ENCODE peak calls at places on chromosomes 6 and 20, in five cellular contexts. One of them, this sample, is unnamed.
A peak's percentile ranks its signal among the peaks of the same experiment; 100 is the strongest.

GRCh38 chr6:37257634-37258404 is at the start of the genes TBC1D22B and TMEM217:
- DNase-seq in activated T-cell treated with anti-CD3 and anti-CD28 coated beads for 1 hour: peak; percentile 89
- DNase-seq in lower lobe of right lung: peak; percentile 97
- DNase-seq in T1000: peak; percentile 90
- DNase-seq in islet precursor cell: peak; percentile 99
- DNase-seq in this sample: peak; percentile 91

GRCh38 chr6:83609248-83609647 is 96.9 kb downstream of the PRSS35 start:
- DNase-seq in activated T-cell treated with anti-CD3 and anti-CD28 coated beads for 1 hour: no peak
- DNase-seq in T1000: no peak
- DNase-seq in lower lobe of right lung: no peak
- DNase-seq in islet precursor cell: no peak
- DNase-seq in this sample: no peak

GRCh38 chr20:17635320-17635673 is 46.7 kb downstream of the RRBP1 start:
- DNase-seq in T1000: no peak
- DNase-seq in islet precursor cell: no peak
- DNase-seq in lower lobe of right lung: no peak
- DNase-seq in activated T-cell treated with anti-CD3 and anti-CD28 coated beads for 1 hour: no peak
- DNase-seq in this sample: no peak

GRCh38 chr6:158564243-158565121 is 4.6 kb downstream of the TMEM181 start:
- DNase-seq in lower lobe of right lung: no peak
- DNase-seq in T1000: no peak
- DNase-seq in islet precursor cell: no peak
- DNase-seq in activated T-cell treated with anti-CD3 and anti-CD28 coated beads for 1 hour: no peak
- DNase-seq in this sample: no peak

GRCh38 chr6:14381225-14381887 is 263.8 kb downstream of the CD83 start:
- DNase-seq in islet precursor cell: no peak
- DNase-seq in lower lobe of right lung: no peak
- DNase-seq in activated T-cell treated with anti-CD3 and anti-CD28 coated beads for 1 hour: no peak
- DNase-seq in T1000: no peak
- DNase-seq in this sample: no peak

GRCh38 chr20:52859156-52859887 is 112.8 kb upstream of the TSHZ2 start:
- DNase-seq in T1000: peak; percentile 46
- DNase-seq in islet precursor cell: no peak
- DNase-seq in activated T-cell treated with anti-CD3 and anti-CD28 coated beads for 1 hour: no peak
- DNase-seq in lower lobe of right lung: no peak
- DNase-seq in this sample: no peak

GRCh38 chr20:1835531-1835930 is 59.7 kb upstream of the SIRPA start:
- DNase-seq in lower lobe of right lung: no peak
- DNase-seq in activated T-cell treated with anti-CD3 and anti-CD28 coated beads for 1 hour: no peak
- DNase-seq in islet precursor cell: no peak
- DNase-seq in T1000: no peak
- DNase-seq in this sample: no peak

GRCh38 chr20:52399352-52399751 is 207.8 kb upstream of the ZFP64 start:
- DNase-seq in islet precursor cell: no peak
- DNase-seq in activated T-cell treated with anti-CD3 and anti-CD28 coated beads for 1 hour: no peak
- DNase-seq in lower lobe of right lung: no peak
- DNase-seq in T1000: no peak
- DNase-seq in this sample: no peak

GRCh38 chr20:58717278-58718091 is 24.9 kb downstream of the NPEPL1 start:
- DNase-seq in islet precursor cell: peak; percentile 43
- DNase-seq in lower lobe of right lung: no peak
- DNase-seq in activated T-cell treated with anti-CD3 and anti-CD28 coated beads for 1 hour: no peak
- DNase-seq in T1000: no peak
- DNase-seq in this sample: no peak

GRCh38 chr6:112298816-112299281 is 44.5 kb upstream of the LAMA4 start:
- DNase-seq in lower lobe of right lung: no peak
- DNase-seq in T1000: peak; percentile 19
- DNase-seq in activated T-cell treated with anti-CD3 and anti-CD28 coated beads for 1 hour: no peak
- DNase-seq in islet precursor cell: peak; percentile 68
- DNase-seq in this sample: no peak

GRCh38 chr6:20333870-20334269 is 67.8 kb upstream of the E2F3 start:
- DNase-seq in activated T-cell treated with anti-CD3 and anti-CD28 coated beads for 1 hour: no peak
- DNase-seq in islet precursor cell: no peak
- DNase-seq in T1000: no peak
- DNase-seq in lower lobe of right lung: no peak
- DNase-seq in this sample: no peak

GRCh38 chr6:81465859-81466258 is 286.6 kb downstream of the TENT5A start:
- DNase-seq in activated T-cell treated with anti-CD3 and anti-CD28 coated beads for 1 hour: no peak
- DNase-seq in lower lobe of right lung: no peak
- DNase-seq in islet precursor cell: no peak
- DNase-seq in T1000: no peak
- DNase-seq in this sample: no peak

GRCh38 chr6:66226099-66226498 is 519.1 kb upstream of the EYS start:
- DNase-seq in activated T-cell treated with anti-CD3 and anti-CD28 coated beads for 1 hour: no peak
- DNase-seq in lower lobe of right lung: no peak
- DNase-seq in T1000: no peak
- DNase-seq in islet precursor cell: no peak
- DNase-seq in this sample: no peak

GRCh38 chr20:36825374-36826104 is 50.4 kb upstream of the TLDC2 start:
- DNase-seq in activated T-cell treated with anti-CD3 and anti-CD28 coated beads for 1 hour: no peak
- DNase-seq in lower lobe of right lung: no peak
- DNase-seq in islet precursor cell: no peak
- DNase-seq in T1000: no peak
- DNase-seq in this sample: no peak

GRCh38 chr6:53673138-53673801 is 7.7 kb upstream of the KLHL31 start:
- DNase-seq in islet precursor cell: no peak
- DNase-seq in T1000: peak; percentile 31
- DNase-seq in lower lobe of right lung: no peak
- DNase-seq in activated T-cell treated with anti-CD3 and anti-CD28 coated beads for 1 hour: no peak
- DNase-seq in this sample: no peak

GRCh38 chr6:142842423-142843261 is 102.3 kb downstream of the HIVEP2 start:
- DNase-seq in T1000: no peak
- DNase-seq in activated T-cell treated with anti-CD3 and anti-CD28 coated beads for 1 hour: no peak
- DNase-seq in lower lobe of right lung: no peak
- DNase-seq in islet precursor cell: peak; percentile 72
- DNase-seq in this sample: peak; percentile 38

GRCh38 chr6:82955841-82956240 is 109.8 kb downstream of the UBE3D start:
- DNase-seq in T1000: no peak
- DNase-seq in activated T-cell treated with anti-CD3 and anti-CD28 coated beads for 1 hour: no peak
- DNase-seq in islet precursor cell: no peak
- DNase-seq in lower lobe of right lung: no peak
- DNase-seq in this sample: no peak

GRCh38 chr20:46361386-46361785 is 45.0 kb downstream of the ELMO2 start:
- DNase-seq in T1000: no peak
- DNase-seq in lower lobe of right lung: no peak
- DNase-seq in activated T-cell treated with anti-CD3 and anti-CD28 coated beads for 1 hour: no peak
- DNase-seq in islet precursor cell: no peak
- DNase-seq in this sample: peak; percentile 57

GRCh38 chr6:119200774-119201173 is 122.3 kb upstream of the FAM184A start:
- DNase-seq in T1000: no peak
- DNase-seq in islet precursor cell: no peak
- DNase-seq in lower lobe of right lung: no peak
- DNase-seq in activated T-cell treated with anti-CD3 and anti-CD28 coated beads for 1 hour: no peak
- DNase-seq in this sample: no peak

GRCh38 chr6:129280719-129281118 is 397.8 kb downstream of the LAMA2 start:
- DNase-seq in islet precursor cell: no peak
- DNase-seq in lower lobe of right lung: no peak
- DNase-seq in T1000: no peak
- DNase-seq in activated T-cell treated with anti-CD3 and anti-CD28 coated beads for 1 hour: no peak
- DNase-seq in this sample: peak; percentile 34

GRCh38 chr6:133646021-133646682 is 242.8 kb upstream of the TCF21 start:
- DNase-seq in T1000: peak; percentile 23
- DNase-seq in lower lobe of right lung: no peak
- DNase-seq in activated T-cell treated with anti-CD3 and anti-CD28 coated beads for 1 hour: no peak
- DNase-seq in islet precursor cell: no peak
- DNase-seq in this sample: no peak

GRCh38 chr20:61865353-61865752 is 200.3 kb downstream of the TAF4 start:
- DNase-seq in activated T-cell treated with anti-CD3 and anti-CD28 coated beads for 1 hour: no peak
- DNase-seq in T1000: no peak
- DNase-seq in lower lobe of right lung: no peak
- DNase-seq in islet precursor cell: no peak
- DNase-seq in this sample: no peak

GRCh38 chr6:54354608-54355007 is 46.4 kb downstream of the TINAG start:
- DNase-seq in T1000: no peak
- DNase-seq in activated T-cell treated with anti-CD3 and anti-CD28 coated beads for 1 hour: no peak
- DNase-seq in islet precursor cell: no peak
- DNase-seq in lower lobe of right lung: no peak
- DNase-seq in this sample: no peak

GRCh38 chr20:57237006-57237953 is 29.2 kb downstream of the BMP7 start:
- DNase-seq in islet precursor cell: no peak
- DNase-seq in T1000: no peak
- DNase-seq in activated T-cell treated with anti-CD3 and anti-CD28 coated beads for 1 hour: no peak
- DNase-seq in lower lobe of right lung: no peak
- DNase-seq in this sample: no peak

GRCh38 chr6:10441004-10441654 is 26.3 kb upstream of the TFAP2A start:
- DNase-seq in islet precursor cell: peak; percentile 88
- DNase-seq in activated T-cell treated with anti-CD3 and anti-CD28 coated beads for 1 hour: no peak
- DNase-seq in lower lobe of right lung: no peak
- DNase-seq in T1000: peak; percentile 56
- DNase-seq in this sample: no peak

GRCh38 chr20:51697119-51697826 is 70.9 kb downstream of the ATP9A start:
- DNase-seq in islet precursor cell: no peak
- DNase-seq in activated T-cell treated with anti-CD3 and anti-CD28 coated beads for 1 hour: no peak
- DNase-seq in lower lobe of right lung: no peak
- DNase-seq in T1000: no peak
- DNase-seq in this sample: no peak

GRCh38 chr20:46709055-46709458 is 392 bp upstream of the SLC2A10 start:
- DNase-seq in activated T-cell treated with anti-CD3 and anti-CD28 coated beads for 1 hour: no peak
- DNase-seq in lower lobe of right lung: no peak
- DNase-seq in T1000: no peak
- DNase-seq in islet precursor cell: no peak
- DNase-seq in this sample: no peak

GRCh38 chr6:105892577-105893262 is 193.4 kb upstream of the PRDM1 start:
- DNase-seq in islet precursor cell: no peak
- DNase-seq in lower lobe of right lung: no peak
- DNase-seq in T1000: no peak
- DNase-seq in activated T-cell treated with anti-CD3 and anti-CD28 coated beads for 1 hour: no peak
- DNase-seq in this sample: no peak

GRCh38 chr20:62119591-62120364 is 2.5 kb upstream of the LSM14B start:
- DNase-seq in islet precursor cell: no peak
- DNase-seq in activated T-cell treated with anti-CD3 and anti-CD28 coated beads for 1 hour: no peak
- DNase-seq in lower lobe of right lung: peak; percentile 76
- DNase-seq in T1000: no peak
- DNase-seq in this sample: no peak

GRCh38 chr6:46590765-46591164 is 61.9 kb downstream of the CYP39A1 start:
- DNase-seq in T1000: no peak
- DNase-seq in activated T-cell treated with anti-CD3 and anti-CD28 coated beads for 1 hour: no peak
- DNase-seq in islet precursor cell: no peak
- DNase-seq in lower lobe of right lung: no peak
- DNase-seq in this sample: no peak

GRCh38 chr6:17666646-17667045 is 40.1 kb downstream of the NUP153 start:
- DNase-seq in lower lobe of right lung: no peak
- DNase-seq in activated T-cell treated with anti-CD3 and anti-CD28 coated beads for 1 hour: no peak
- DNase-seq in T1000: no peak
- DNase-seq in islet precursor cell: no peak
- DNase-seq in this sample: no peak

GRCh38 chr20:23697947-23698346 is 9.1 kb upstream of the CST4 start:
- DNase-seq in lower lobe of right lung: no peak
- DNase-seq in activated T-cell treated with anti-CD3 and anti-CD28 coated beads for 1 hour: no peak
- DNase-seq in T1000: no peak
- DNase-seq in islet precursor cell: no peak
- DNase-seq in this sample: no peak

GRCh38 chr6:80449756-80450155 is 343.3 kb downstream of the BCKDHB start:
- DNase-seq in lower lobe of right lung: no peak
- DNase-seq in T1000: no peak
- DNase-seq in activated T-cell treated with anti-CD3 and anti-CD28 coated beads for 1 hour: no peak
- DNase-seq in islet precursor cell: no peak
- DNase-seq in this sample: no peak

GRCh38 chr20:41213150-41213820 is 75.9 kb downstream of the PLCG1 start:
- DNase-seq in islet precursor cell: no peak
- DNase-seq in T1000: no peak
- DNase-seq in lower lobe of right lung: no peak
- DNase-seq in activated T-cell treated with anti-CD3 and anti-CD28 coated beads for 1 hour: no peak
- DNase-seq in this sample: no peak

GRCh38 chr6:90712165-90712564 is 125.3 kb upstream of the MAP3K7 start:
- DNase-seq in activated T-cell treated with anti-CD3 and anti-CD28 coated beads for 1 hour: no peak
- DNase-seq in T1000: no peak
- DNase-seq in islet precursor cell: no peak
- DNase-seq in lower lobe of right lung: no peak
- DNase-seq in this sample: no peak

GRCh38 chr6:2916354-2916925 is 13.3 kb upstream of the SERPINB9 start:
- DNase-seq in activated T-cell treated with anti-CD3 and anti-CD28 coated beads for 1 hour: no peak
- DNase-seq in islet precursor cell: peak; percentile 16
- DNase-seq in T1000: no peak
- DNase-seq in lower lobe of right lung: no peak
- DNase-seq in this sample: no peak

GRCh38 chr6:44056392-44057237 is 70.6 kb downstream of the MRPL14 start:
- DNase-seq in islet precursor cell: no peak
- DNase-seq in lower lobe of right lung: no peak
- DNase-seq in T1000: no peak
- DNase-seq in activated T-cell treated with anti-CD3 and anti-CD28 coated beads for 1 hour: no peak
- DNase-seq in this sample: no peak

GRCh38 chr20:59063358-59064213 is 21.0 kb upstream of the PRELID3B start:
- DNase-seq in activated T-cell treated with anti-CD3 and anti-CD28 coated beads for 1 hour: no peak
- DNase-seq in islet precursor cell: peak; percentile 85
- DNase-seq in lower lobe of right lung: no peak
- DNase-seq in T1000: no peak
- DNase-seq in this sample: no peak

GRCh38 chr20:9442858-9443257 is 71.5 kb upstream of the LAMP5 start:
- DNase-seq in islet precursor cell: no peak
- DNase-seq in activated T-cell treated with anti-CD3 and anti-CD28 coated beads for 1 hour: no peak
- DNase-seq in lower lobe of right lung: no peak
- DNase-seq in T1000: no peak
- DNase-seq in this sample: no peak

GRCh38 chr6:135182120-135182992 is 1.2 kb downstream of the MYB start:
- DNase-seq in T1000: peak; percentile 27
- DNase-seq in islet precursor cell: peak; percentile 64
- DNase-seq in lower lobe of right lung: peak; percentile 64
- DNase-seq in activated T-cell treated with anti-CD3 and anti-CD28 coated beads for 1 hour: peak; percentile 25
- DNase-seq in this sample: peak; percentile 13

This sample was measured in CD4-positive, alpha-beta T cell.